ENCODE peak calls at places on chromosomes 2 and 18, in ten cellular contexts. W is Peyer's patch; F is heart left ventricle; M is uterus; I is MM.1S; U is CD4-positive, alpha-beta memory T cell; P is aorta; G is ascending aorta; O is spleen; Y is upper lobe of left lung. E is an unnamed sample. For H3K36me3, the result is how much of the 10 kb centered on the place peaks cover.

GRCh38 chr18:4358618-4359017 is 96.5 kb downstream of the DLGAP1 start:
- DNase-seq in W (no peak), F (no peak), M (no peak), I (no peak), U (no peak), P (no peak), G (no peak), O (no peak), Y (no peak), E (no peak)

GRCh38 chr2:220948579-220948978 is 623.5 kb downstream of the EPHA4 start:
- DNase-seq in W (no peak), F (no peak), M (no peak), I (no peak), U (no peak), P (no peak), G (no peak), O (no peak), Y (no peak), E (no peak)

GRCh38 chr2:197920581-197921213 is 116.3 kb downstream of the PLCL1 start:
- DNase-seq in W (no peak), F (no peak), M (no peak), I (no peak), U (no peak), P (no peak), G (no peak), O (no peak), Y (no peak), E (no peak)

GRCh38 chr18:51658436-51658835 is 461.0 kb upstream of the MEX3C start:
- DNase-seq in W (no peak), F (no peak), M (no peak), I (no peak), U (no peak), P (no peak), G (no peak), O (no peak), Y (no peak), E (no peak)

GRCh38 chr2:156329031-156329921 is 3.2 kb downstream of the NR4A2 start:
- DNase-seq in W (no peak), F (no peak), M (no peak), I (no peak), U (no peak), P (no peak), G (peak), O (peak), Y (no peak), E (no peak)

GRCh38 chr2:21317131-21317530 is 193.4 kb downstream of the TDRD15 start:
- DNase-seq in W (no peak), F (peak), M (peak), I (peak), U (no peak), P (no peak), G (peak), O (no peak), Y (peak), E (no peak)

GRCh38 chr2:30147196-30147714 is 448 bp downstream of the YPEL5 start:
- DNase-seq in W (no peak), F (no peak), M (no peak), I (peak), U (no peak), P (no peak), G (no peak), O (peak), Y (peak), E (no peak)

GRCh38 chr2:146986161-146986560 is 858.7 kb upstream of the ACVR2A start:
- DNase-seq in W (no peak), F (no peak), M (no peak), I (no peak), U (no peak), P (no peak), G (no peak), O (no peak), Y (no peak), E (no peak)

GRCh38 chr2:101900375-101900774 is 91.4 kb upstream of the IL1R2 start:
- DNase-seq in W (no peak), F (no peak), M (no peak), I (no peak), U (no peak), P (no peak), G (no peak), O (no peak), Y (no peak), E (no peak)

GRCh38 chr2:98543214-98543613 is 65.1 kb downstream of the COA5 start:
- DNase-seq in W (no peak), F (no peak), M (no peak), I (no peak), U (no peak), P (no peak), G (no peak), O (peak), Y (no peak), E (no peak)

GRCh38 chr2:61045999-61046398 is 19.7 kb upstream of the SANBR start:
- DNase-seq in W (no peak), F (no peak), M (no peak), I (no peak), U (no peak), P (no peak), G (no peak), O (no peak), Y (no peak), E (no peak)

GRCh38 chr2:43634604-43635306 is 2.3 kb upstream of the PLEKHH2 start:
- DNase-seq in W (no peak), F (no peak), M (peak), I (no peak), U (no peak), P (no peak), G (no peak), O (no peak), Y (no peak), E (no peak)

GRCh38 chr2:23401427-23402204 is 16.6 kb downstream of the KLHL29 start:
- DNase-seq in W (no peak), F (no peak), M (no peak), I (no peak), U (no peak), P (no peak), G (peak), O (no peak), Y (no peak), E (no peak)

GRCh38 chr2:198456418-198456817 is 652.0 kb downstream of the PLCL1 start:
- DNase-seq in W (no peak), F (no peak), M (no peak), I (no peak), U (no peak), P (no peak), G (no peak), O (no peak), Y (no peak), E (no peak)

GRCh38 chr2:69499242-69499641 is 62.0 kb upstream of the NFU1 start:
- DNase-seq in W (no peak), F (no peak), M (no peak), I (no peak), U (no peak), P (no peak), G (no peak), O (no peak), Y (no peak), E (no peak)
- H3K27ac ChIP-seq in W (no peak), F (no peak), M (no peak), I (no peak), U (no peak), P (no peak), G (no peak), O (no peak), Y (no peak), E (no peak)

DNA sequence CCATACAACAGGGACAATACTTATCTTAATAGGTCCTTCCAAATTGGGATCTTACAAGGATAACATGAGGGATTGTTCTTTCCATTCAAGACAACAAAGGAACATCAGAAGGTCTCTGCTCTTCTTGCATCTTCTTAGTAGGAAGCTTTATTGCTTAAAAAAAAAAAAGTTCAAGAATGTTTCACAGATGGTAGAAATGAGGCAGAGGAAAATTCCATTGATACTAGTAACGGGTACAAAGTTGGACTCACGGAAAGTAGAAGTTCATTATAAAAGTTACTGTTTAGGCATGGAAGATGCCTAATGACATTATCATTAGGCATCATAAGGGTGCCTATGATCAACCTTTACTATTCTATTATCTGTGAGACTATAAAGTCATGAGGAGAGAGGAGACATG is 136.2 kb downstream of the LAMA3 start:
- DNase-seq in W (no peak), F (no peak), M (no peak), I (no peak), U (no peak), P (no peak), G (no peak), O (no peak), Y (no peak), E (no peak)
- H3K4me3 ChIP-seq in W (no peak), F (no peak), M (no peak), I (no peak), U (no peak), P (no peak), G (no peak), O (no peak), Y (no peak), E (no peak)

DNA sequence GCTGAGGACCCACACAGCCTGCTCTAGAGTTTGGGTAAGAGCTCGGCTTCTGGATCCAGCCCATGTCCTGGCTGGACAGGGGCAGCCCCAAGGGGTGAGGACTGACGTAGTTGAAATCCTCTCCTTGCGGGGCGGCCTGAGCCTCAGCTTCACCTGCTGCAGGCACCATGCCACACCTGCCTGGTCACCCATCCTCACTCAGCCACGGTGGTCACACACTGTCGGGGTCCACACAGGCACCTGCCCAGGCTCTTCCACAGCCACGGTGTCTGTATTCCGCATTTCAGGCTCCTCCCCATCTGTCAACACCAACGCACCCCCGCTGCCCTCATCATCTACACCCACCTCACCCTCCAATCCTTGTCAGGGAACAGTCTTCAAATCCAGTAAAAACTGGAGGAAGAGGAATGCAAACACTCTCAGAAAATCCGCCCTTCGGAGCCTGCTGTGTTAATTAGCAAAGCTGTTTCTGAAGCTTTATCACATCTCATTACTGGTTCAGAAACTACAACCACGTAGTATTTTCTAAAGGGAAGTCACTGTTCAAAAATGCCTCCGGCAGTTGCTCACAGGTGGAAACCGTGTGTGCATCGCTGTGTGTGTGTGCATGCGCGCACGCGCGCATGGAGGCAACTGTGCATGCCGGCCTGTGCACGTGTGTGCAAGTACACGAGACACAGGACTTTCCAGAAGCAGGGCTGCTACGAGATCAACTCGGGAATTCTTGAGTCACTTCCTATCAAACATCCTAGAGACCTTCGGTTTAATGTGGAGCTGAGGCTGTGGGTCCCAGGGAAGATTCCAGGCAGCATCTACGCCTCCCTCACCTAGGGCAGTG is 38.2 kb downstream of the SLC66A2 start:
- DNase-seq in W (no peak), F (no peak), M (no peak), I (no peak), U (no peak), P (peak), G (no peak), O (peak), Y (no peak), E (no peak)
- H3K36me3 ChIP-seq in W (under half), F (under half), M (under half), I (under half), U (under half), P (under half), G (half or more), O (under half), Y (under half), E (under half)

DNA sequence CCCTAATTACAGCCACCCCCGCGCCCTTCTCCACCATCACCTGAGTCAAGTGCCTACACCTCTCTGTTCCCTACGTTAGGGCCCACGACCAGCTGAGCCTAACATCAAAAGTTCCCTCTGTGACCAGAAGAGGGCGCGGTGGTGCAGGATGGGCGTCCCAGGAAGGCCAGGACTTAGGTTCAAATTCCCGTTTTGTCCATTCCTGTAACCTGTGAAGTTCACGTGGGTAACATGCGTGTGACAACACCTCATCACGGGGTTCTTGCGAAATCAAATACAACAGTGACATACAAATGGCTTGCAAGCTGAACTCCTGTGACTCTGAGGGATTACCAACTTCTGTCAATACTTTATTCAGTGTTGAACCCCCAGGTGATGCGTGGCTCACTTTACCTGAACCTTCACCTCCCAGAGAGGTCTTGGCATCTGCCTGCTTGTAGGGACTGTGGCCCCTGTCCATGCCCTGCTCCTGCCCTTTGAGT is 207.9 kb downstream of the ARL4C start:
- DNase-seq in W (peak), F (peak), M (no peak), I (peak), U (peak), P (peak), G (peak), O (peak), Y (peak), E (peak)
- H3K27ac ChIP-seq in W (peak), F (no peak), M (no peak), I (peak), U (peak), P (no peak), G (no peak), O (peak), Y (peak), E (peak)

GRCh38 chr2:191870744-191871143 is 23.9 kb upstream of the CAVIN2 start:
- DNase-seq in W (no peak), F (no peak), M (no peak), I (no peak), U (no peak), P (no peak), G (no peak), O (no peak), Y (no peak), E (no peak)

GRCh38 chr2:191867507-191867847 is 20.6 kb upstream of the CAVIN2 start:
- DNase-seq in W (no peak), F (no peak), M (no peak), I (no peak), U (no peak), P (no peak), G (no peak), O (no peak), Y (no peak), E (no peak)

GRCh38 chr2:191866675-191867506 is 20.0 kb upstream of the CAVIN2 start:
- DNase-seq in W (no peak), F (peak), M (peak), I (no peak), U (no peak), P (no peak), G (no peak), O (no peak), Y (peak), E (no peak)

GRCh38 chr2:191869781-191870180 is 22.9 kb upstream of the CAVIN2 start:
- DNase-seq in W (no peak), F (no peak), M (no peak), I (no peak), U (no peak), P (no peak), G (no peak), O (no peak), Y (no peak), E (no peak)

DNA sequence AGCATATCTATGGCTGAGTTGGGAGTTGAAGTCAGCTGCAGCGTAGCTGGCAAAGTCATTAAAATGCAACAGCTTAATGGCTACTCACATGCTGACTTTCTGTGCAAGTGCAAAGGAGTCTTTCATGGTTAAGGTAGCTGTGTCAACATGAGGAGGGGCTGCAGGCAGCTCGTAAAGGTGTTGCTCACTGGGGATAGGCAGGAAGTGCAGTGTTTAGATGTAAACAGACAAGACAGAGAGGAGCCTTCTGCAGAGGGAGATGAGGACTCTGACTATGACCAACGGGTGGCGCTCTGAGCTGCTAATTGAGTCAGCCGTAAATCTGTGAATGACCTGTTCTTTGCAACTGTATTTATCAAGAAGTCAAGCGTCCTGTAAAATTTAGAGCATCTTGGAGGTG is 22.3 kb upstream of the CAVIN2 start:
- DNase-seq in W (no peak), F (no peak), M (no peak), I (no peak), U (no peak), P (no peak), G (no peak), O (no peak), Y (peak), E (no peak)
- H3K4me3 ChIP-seq in W (no peak), F (no peak), M (no peak), I (no peak), U (no peak), P (no peak), G (no peak), O (no peak), Y (no peak), E (no peak)

E was measured in CD8-positive, alpha-beta memory T cell.